ENCODE peak calls at places on chromosome 21, in seven cellular contexts. F, L, C, O, D, N and J are unnamed samples.

GRCh38 chr21:32472890-32473765 is 60.6 kb downstream of the EVA1C start:
- DNase-seq in F (no peak), L (no peak), C (no peak), O (no peak), D (no peak), N (no peak), J (no peak)

GRCh38 chr21:45286671-45287437 is 841 bp downstream of the POFUT2 start:
- DNase-seq in F (peak; percentile 87), L (no peak), C (no peak), O (no peak), D (no peak), N (peak; percentile 77), J (no peak)

GRCh38 chr21:37153935-37154350 is 80.9 kb downstream of the TTC3 start:
- DNase-seq in F (no peak), L (no peak), C (no peak), O (no peak), D (peak; percentile 98), N (no peak), J (no peak)

GRCh38 chr21:29287383-29287782 is 11.3 kb upstream of the BACH1 start:
- DNase-seq in F (no peak), L (no peak), C (no peak), O (no peak), D (peak; percentile 35), N (no peak), J (no peak)

GRCh38 chr21:28317177-28317950 is 675.3 kb downstream of the LTN1 start:
- DNase-seq in F (no peak), L (no peak), C (no peak), O (no peak), D (no peak), N (no peak), J (no peak)

GRCh38 chr21:38037416-38037815 is 121.2 kb upstream of the KCNJ6 start:
- DNase-seq in F (no peak), L (no peak), C (no peak), O (no peak), D (no peak), N (no peak), J (no peak)

GRCh38 chr21:44353200-44353970 is at the start of gene TRPM2:
- DNase-seq in F (no peak), L (no peak), C (no peak), O (no peak), D (no peak), N (no peak), J (no peak)

GRCh38 chr21:39564200-39564599 is 48.5 kb upstream of the B3GALT5 start:
- DNase-seq in F (peak; percentile 56), L (no peak), C (no peak), O (no peak), D (no peak), N (no peak), J (no peak)

GRCh38 chr21:33168886-33169285 is 60.9 kb upstream of the IFNAR2 start:
- DNase-seq in F (no peak), L (no peak), C (no peak), O (no peak), D (no peak), N (no peak), J (no peak)

GRCh38 chr21:36718951-36719501 is 20.1 kb downstream of the SIM2 start:
- DNase-seq in F (no peak), L (peak; percentile 52), C (no peak), O (peak; percentile 56), D (peak; percentile 53), N (no peak), J (no peak)

GRCh38 chr21:30083120-30083945 is 83.3 kb downstream of the CLDN17 start:
- DNase-seq in F (no peak), L (no peak), C (no peak), O (no peak), D (no peak), N (peak; percentile 61), J (no peak)

GRCh38 chr21:45454924-45455315 is 50.0 kb downstream of the COL18A1 start:
- DNase-seq in F (no peak), L (no peak), C (no peak), O (no peak), D (no peak), N (no peak), J (no peak)

GRCh38 chr21:38954450-38955059 is 148.8 kb downstream of the ETS2 start:
- DNase-seq in F (no peak), L (no peak), C (no peak), O (no peak), D (no peak), N (no peak), J (no peak)

GRCh38 chr21:32771134-32771523 is 426 bp downstream of the PAXBP1 start:
- DNase-seq in F (peak; percentile 80), L (no peak), C (no peak), O (peak; percentile 65), D (peak; percentile 33), N (peak; percentile 61), J (peak; percentile 75)

GRCh38 chr21:38351961-38352521 is 95.2 kb downstream of the KCNJ15 start:
- DNase-seq in F (no peak), L (no peak), C (no peak), O (no peak), D (no peak), N (no peak), J (no peak)

GRCh38 chr21:31566061-31566460 is 93.4 kb upstream of the SOD1 start:
- DNase-seq in F (no peak), L (no peak), C (no peak), O (no peak), D (no peak), N (no peak), J (no peak)

GRCh38 chr21:38822754-38823374 is 17.1 kb downstream of the ETS2 start:
- DNase-seq in F (no peak), L (no peak), C (no peak), O (no peak), D (no peak), N (peak; percentile 35), J (no peak)

GRCh38 chr21:43343095-43343991 is 83.6 kb downstream of the SIK1 start:
- DNase-seq in F (no peak), L (no peak), C (no peak), O (no peak), D (peak; percentile 94), N (no peak), J (peak; percentile 60)
- TF ChIP-seq JUND in F (no peak), L (no peak), C (no peak), O (no peak), D (no peak), N (no peak), J (no peak)

GRCh38 chr21:34934350-34934749 is 114.8 kb downstream of the RUNX1 start:
- DNase-seq in F (no peak), L (no peak), C (no peak), O (no peak), D (no peak), N (no peak), J (no peak)

GRCh38 chr21:34935452-34935851 is 113.7 kb downstream of the RUNX1 start:
- DNase-seq in F (no peak), L (no peak), C (no peak), O (no peak), D (no peak), N (no peak), J (no peak)

GRCh38 chr21:34932233-34932632 is 116.9 kb downstream of the RUNX1 start:
- DNase-seq in F (no peak), L (no peak), C (no peak), O (no peak), D (no peak), N (no peak), J (no peak)

GRCh38 chr21:34935868-34936267 is 113.2 kb downstream of the RUNX1 start:
- DNase-seq in F (no peak), L (no peak), C (no peak), O (no peak), D (no peak), N (no peak), J (no peak)

DNA sequence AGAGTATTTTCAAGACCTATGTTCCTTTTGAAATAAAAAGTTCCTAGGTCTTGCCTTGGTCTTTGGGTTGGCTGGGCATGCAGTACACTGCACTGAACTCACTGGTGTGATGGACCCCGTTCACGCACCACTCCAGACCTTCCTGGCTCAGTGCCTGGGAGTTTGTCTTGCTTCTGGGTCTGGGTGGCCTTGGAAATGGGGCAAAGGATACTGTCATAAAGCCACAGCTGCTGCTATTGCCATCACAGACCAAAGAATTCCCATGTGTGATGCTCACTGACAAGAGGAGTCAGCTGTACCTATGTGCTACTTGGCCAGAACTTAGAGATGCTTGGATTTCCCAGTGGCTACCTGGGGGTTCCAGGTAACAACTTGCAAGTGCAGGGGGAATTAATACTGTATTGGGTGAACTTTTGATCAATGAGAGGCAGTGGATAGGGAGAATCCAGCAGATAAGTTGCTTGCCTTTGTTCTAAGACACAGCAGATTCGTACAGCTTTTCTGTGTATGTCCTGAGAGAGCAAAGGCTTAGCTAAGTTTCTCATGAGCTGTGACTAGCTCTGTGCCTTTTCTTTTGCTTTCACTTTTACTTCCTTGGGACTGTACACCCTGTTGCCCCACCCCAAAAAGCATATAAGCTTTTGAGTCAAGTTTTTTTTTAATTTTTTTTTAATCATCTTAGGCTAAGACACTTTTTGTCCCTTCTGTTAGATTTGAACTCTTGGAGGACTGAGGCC is 115.3 kb downstream of the RUNX1 start:
- DNase-seq in F (no peak), L (no peak), C (no peak), O (no peak), D (no peak), N (no peak), J (no peak)
- TF ChIP-seq JUND in F (no peak), L (no peak), C (no peak), O (no peak), D (no peak), N (no peak), J (no peak)

DNA sequence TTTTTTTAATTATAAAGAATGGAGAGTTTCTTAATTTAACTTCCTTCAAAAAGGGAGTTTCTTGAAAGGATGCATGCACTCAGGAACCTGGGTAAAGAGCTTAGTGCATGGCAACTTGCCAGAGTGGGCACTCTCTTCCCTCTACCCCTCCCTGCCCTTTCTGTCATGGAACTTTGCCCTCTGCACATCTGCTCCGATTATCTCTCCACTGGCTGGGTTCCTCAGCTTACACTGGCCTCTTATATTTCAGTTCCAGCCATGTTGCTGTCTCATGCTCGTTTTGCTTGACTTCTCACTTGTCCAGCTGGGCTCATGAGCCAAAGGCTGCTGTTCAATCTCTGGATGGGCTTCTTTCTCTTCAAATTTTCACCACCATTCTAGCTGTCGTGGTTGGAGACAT is 87.0 kb downstream of the NCAM2 start:
- DNase-seq in F (no peak), L (no peak), C (no peak), O (no peak), D (no peak), N (no peak), J (no peak)
- TF ChIP-seq JUND in F (no peak), L (no peak), C (no peak), O (no peak), D (no peak), N (no peak), J (no peak)

DNA sequence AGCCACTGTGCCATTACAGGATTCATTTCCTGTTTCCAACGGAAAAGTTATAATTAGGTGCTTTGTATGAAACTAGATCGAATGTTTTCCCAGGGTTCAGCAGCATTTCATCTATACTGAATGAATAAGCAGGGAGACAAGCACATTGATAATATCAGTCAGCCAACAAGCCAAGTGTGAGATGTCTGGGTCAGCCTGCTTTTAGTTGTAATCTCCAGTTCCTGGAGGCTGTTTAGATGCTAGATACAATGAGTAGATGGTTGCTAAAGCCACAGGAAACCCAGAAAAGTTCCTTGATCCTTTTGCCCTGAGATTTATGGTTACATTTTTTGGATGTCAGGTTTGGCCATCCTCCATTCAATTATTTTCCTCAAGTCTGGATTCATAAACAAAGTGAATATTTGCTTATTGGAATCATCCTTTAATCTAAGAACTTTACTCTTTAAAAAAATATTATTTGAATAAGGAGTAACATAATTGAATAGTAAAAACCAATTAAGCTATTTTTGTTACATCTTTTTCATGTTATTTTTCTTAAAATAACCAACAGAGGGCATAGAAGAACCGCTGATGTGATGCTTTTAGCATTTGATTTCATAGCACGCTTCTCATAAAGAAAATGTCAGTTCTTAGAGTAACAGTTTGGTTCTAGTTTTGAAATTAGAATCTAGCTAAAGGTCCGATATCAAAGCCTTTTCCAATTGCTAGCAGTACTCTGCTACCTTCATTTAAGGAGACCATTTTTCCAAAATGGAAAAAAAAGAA is 76.6 kb downstream of the HSPA13 start:
- DNase-seq in F (no peak), L (no peak), C (no peak), O (peak; percentile 26), D (no peak), N (no peak), J (peak; percentile 94)
- TF ChIP-seq JUND in F (no peak), L (no peak), C (no peak), O (no peak), D (no peak), N (no peak), J (peak; percentile 92)